ENCODE peak calls at places on chromosomes 13 and 19, in eight cellular contexts. L is T-helper 2 cell, N is kidney tubule cell, Z is Calu3, Y is A549, W is breast epithelium, D is EH, T is T-cell. B is an unnamed sample.

GRCh38 chr19:47047931-47048399 is 459 bp downstream of the TMEM160 start:
- DNase-seq in Z (peak), D (peak), T (peak), Y (peak), W (peak), N (peak), L (peak), B (peak)

GRCh38 chr19:46944918-46945628 is 74.6 kb upstream of the NPAS1 start:
- DNase-seq in D (peak), Y (no peak), L (no peak), T (no peak), Z (no peak), W (peak), N (peak), B (no peak)

GRCh38 chr19:19381007-19381926 is 24.2 kb upstream of the GATAD2A start:
- DNase-seq in D (no peak), N (no peak), W (peak), T (no peak), Z (no peak), Y (no peak), L (no peak), B (no peak)

GRCh38 chr19:6674868-6675305 is 4.9 kb upstream of the TNFSF14 start:
- DNase-seq in T (peak), Z (no peak), Y (peak), W (peak), N (peak), L (peak), D (peak), B (no peak)

GRCh38 chr13:112446867-112447266 is 70.7 kb downstream of the SPACA7 start:
- DNase-seq in Z (no peak), D (no peak), T (no peak), Y (no peak), N (no peak), L (no peak), W (no peak), B (no peak)

GRCh38 chr13:19055611-19056010 is 126.0 kb downstream of the TUBA3C start:
- DNase-seq in L (no peak), Y (no peak), N (no peak), T (no peak), W (no peak), Z (no peak), D (no peak), B (no peak)

GRCh38 chr13:106752584-106753202 is 184.8 kb upstream of the ARGLU1 start:
- DNase-seq in D (no peak), T (no peak), W (no peak), Y (no peak), L (no peak), Z (no peak), N (no peak), B (no peak)

GRCh38 chr19:31340059-31341025 is 8.9 kb downstream of the TSHZ3 start:
- DNase-seq in L (no peak), Z (no peak), N (no peak), T (peak), Y (no peak), W (no peak), D (peak), B (no peak)

GRCh38 chr13:77980592-77980991 is 62.0 kb upstream of the EDNRB start:
- DNase-seq in D (peak), L (no peak), T (no peak), Y (peak), N (peak), Z (no peak), W (no peak), B (no peak)

GRCh38 chr13:110929104-110929777 is 14.4 kb upstream of the ANKRD10 start:
- DNase-seq in Y (no peak), N (no peak), Z (no peak), L (no peak), W (no peak), T (no peak), D (no peak), B (no peak)

GRCh38 chr19:2582984-2583956 is 107.3 kb downstream of the GADD45B start:
- DNase-seq in N (no peak), T (no peak), Z (no peak), D (no peak), L (no peak), W (no peak), Y (peak), B (no peak)

GRCh38 chr19:32642771-32643170 is 32.2 kb downstream of the ANKRD27 start:
- DNase-seq in T (peak), L (peak), W (no peak), Z (no peak), D (no peak), Y (no peak), N (no peak), B (no peak)

GRCh38 chr13:30504081-30504480 is 38.3 kb upstream of the HMGB1 start:
- DNase-seq in N (no peak), W (no peak), T (no peak), D (no peak), Z (no peak), L (no peak), Y (no peak), B (no peak)

GRCh38 chr13:20702945-20703784 is at the start of gene IL17D:
- DNase-seq in Z (peak), T (peak), L (no peak), D (peak), N (peak), Y (no peak), W (no peak), B (no peak)

GRCh38 chr13:99053636-99054233 is 75.9 kb upstream of the DOCK9 start:
- DNase-seq in D (no peak), T (no peak), L (no peak), Z (no peak), W (no peak), N (no peak), Y (no peak), B (no peak)

GRCh38 chr13:37960427-37960826 is 90.9 kb upstream of the TRPC4 start:
- DNase-seq in W (no peak), L (no peak), Z (no peak), T (no peak), Y (no peak), N (no peak), D (no peak), B (no peak)

GRCh38 chr19:13794388-13794751 is 873 bp upstream of the ZSWIM4 start:
- DNase-seq in Z (peak), D (peak), L (no peak), Y (peak), T (no peak), W (peak), N (peak), B (peak)

GRCh38 chr19:40217921-40218890 is at the start of gene TTC9B:
- DNase-seq in N (no peak), D (peak), Z (no peak), T (peak), Y (peak), L (no peak), W (no peak), B (no peak)

GRCh38 chr13:92768592-92768991 is 458.0 kb upstream of the GPC6 start:
- DNase-seq in Y (no peak), D (no peak), W (no peak), Z (no peak), N (no peak), L (no peak), T (no peak), B (no peak)

GRCh38 chr19:10152100-10152499 is 32.4 kb upstream of the EIF3G start:
- DNase-seq in Y (no peak), N (peak), D (no peak), Z (no peak), W (no peak), L (no peak), T (no peak), B (no peak)